ENCODE peak calls at places on chromosomes 3 and 15, in four cellular contexts. B is GM12878, J is HepG2, I is K562. Q is an unnamed sample.

GRCh38 chr15:77897896-77898406 is 179.6 kb downstream of the TBC1D2B start:
- DNase-seq in J (no peak), B (no peak), I (no peak), Q (no peak)

GRCh38 chr3:50580683-50581458 is 11.5 kb downstream of the HEMK1 start:
- DNase-seq in I (no peak), B (no peak), J (no peak), Q (no peak)

GRCh38 chr3:138396752-138397410 is 37.5 kb upstream of the ESYT3 start:
- DNase-seq in I (no peak), B (no peak), J (no peak), Q (no peak)

GRCh38 chr3:151197981-151198767 is 4.8 kb downstream of the GPR171 start:
- DNase-seq in I (no peak), J (peak; percentile 99), B (no peak), Q (no peak)

GRCh38 chr3:40885423-40885822 is 313.9 kb upstream of the CTNNB1 start:
- DNase-seq in I (no peak), J (no peak), B (no peak), Q (no peak)

GRCh38 chr3:188680189-188680588 is 491.6 kb upstream of the TPRG1 start:
- DNase-seq in I (no peak), B (no peak), J (no peak), Q (no peak)

GRCh38 chr3:90015688-90016356 is 908.4 kb downstream of the EPHA3 start:
- DNase-seq in I (no peak), B (no peak), J (no peak), Q (no peak)

GRCh38 chr3:74066456-74066855 is 441.7 kb upstream of the PDZRN3 start:
- DNase-seq in J (no peak), I (no peak), B (no peak), Q (no peak)

GRCh38 chr3:150251654-150252053 is 156.4 kb upstream of the TSC22D2 start:
- DNase-seq in I (no peak), J (no peak), B (no peak), Q (no peak)

GRCh38 chr3:155302891-155303290 is 9.4 kb upstream of the STRIT1 start:
- DNase-seq in I (no peak), B (no peak), J (no peak), Q (no peak)

GRCh38 chr3:139745831-139746230 is 68.1 kb upstream of the NMNAT3 start:
- DNase-seq in B (no peak), I (no peak), J (peak; percentile 30), Q (no peak)

GRCh38 chr15:44788748-44789147 is 52.4 kb downstream of the TRIM69 start:
- DNase-seq in I (no peak), J (no peak), B (no peak), Q (no peak)

GRCh38 chr3:124059580-124059979 is 67.7 kb upstream of the ROPN1 start:
- DNase-seq in I (no peak), B (no peak), J (no peak), Q (no peak)

GRCh38 chr3:52225452-52226228 is at the start of gene TLR9:
- DNase-seq in B (peak; percentile 71), J (no peak), I (no peak), Q (no peak)

GRCh38 chr15:40340740-40341400 is at the start of gene CCDC9B:
- DNase-seq in I (peak; percentile 61), B (no peak), J (peak; percentile 75), Q (peak; percentile 91)

GRCh38 chr3:99856437-99857220 is 39.0 kb downstream of the CMSS1 start:
- DNase-seq in I (no peak), J (no peak), B (no peak), Q (no peak)

GRCh38 chr15:37788330-37788729 is 146.1 kb upstream of the TMCO5A start:
- DNase-seq in I (no peak), J (no peak), B (no peak), Q (no peak)

GRCh38 chr15:73631915-73632669 is 1.1 kb downstream of the NPTN start:
- DNase-seq in B (no peak), J (no peak), I (peak; percentile 26), Q (peak; percentile 54)

GRCh38 chr3:114730397-114730796 is 416.7 kb downstream of the ZBTB20 start:
- DNase-seq in J (peak; percentile 43), B (no peak), I (no peak), Q (no peak)

GRCh38 chr15:55827204-55827603 is 84.3 kb upstream of the PRTG start:
- DNase-seq in J (no peak), B (no peak), I (peak; percentile 14), Q (no peak)

GRCh38 chr15:63698731-63699130 is 101.5 kb downstream of the FBXL22 start:
- DNase-seq in I (no peak), J (no peak), B (no peak), Q (no peak)
- TF ChIP-seq NFIC in I (no peak), J (no peak), B (no peak), Q (no peak)

DNA sequence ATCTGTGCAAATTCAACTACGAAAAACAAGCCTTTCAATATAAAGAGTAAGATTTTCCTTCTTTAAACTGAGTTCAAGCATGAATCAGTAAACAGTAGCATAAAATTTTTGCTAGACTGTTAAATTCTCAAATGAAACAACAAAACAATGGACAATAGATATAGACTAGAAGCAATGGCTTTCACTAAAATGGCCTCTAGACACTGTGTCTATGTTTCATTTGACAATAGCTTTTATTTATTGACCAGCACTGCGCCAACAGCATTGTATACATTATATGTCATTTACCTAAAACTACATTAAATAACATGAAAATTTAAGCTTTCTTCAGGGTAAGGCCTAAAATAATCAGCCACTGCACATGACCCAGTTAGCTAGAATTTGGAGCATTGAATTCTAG is 148.5 kb downstream of the DUT start:
- DNase-seq in B (no peak), J (no peak), I (no peak), Q (no peak)
- TF ChIP-seq CHD2 in B (no peak), J (no peak), I (no peak), Q (no peak)

DNA sequence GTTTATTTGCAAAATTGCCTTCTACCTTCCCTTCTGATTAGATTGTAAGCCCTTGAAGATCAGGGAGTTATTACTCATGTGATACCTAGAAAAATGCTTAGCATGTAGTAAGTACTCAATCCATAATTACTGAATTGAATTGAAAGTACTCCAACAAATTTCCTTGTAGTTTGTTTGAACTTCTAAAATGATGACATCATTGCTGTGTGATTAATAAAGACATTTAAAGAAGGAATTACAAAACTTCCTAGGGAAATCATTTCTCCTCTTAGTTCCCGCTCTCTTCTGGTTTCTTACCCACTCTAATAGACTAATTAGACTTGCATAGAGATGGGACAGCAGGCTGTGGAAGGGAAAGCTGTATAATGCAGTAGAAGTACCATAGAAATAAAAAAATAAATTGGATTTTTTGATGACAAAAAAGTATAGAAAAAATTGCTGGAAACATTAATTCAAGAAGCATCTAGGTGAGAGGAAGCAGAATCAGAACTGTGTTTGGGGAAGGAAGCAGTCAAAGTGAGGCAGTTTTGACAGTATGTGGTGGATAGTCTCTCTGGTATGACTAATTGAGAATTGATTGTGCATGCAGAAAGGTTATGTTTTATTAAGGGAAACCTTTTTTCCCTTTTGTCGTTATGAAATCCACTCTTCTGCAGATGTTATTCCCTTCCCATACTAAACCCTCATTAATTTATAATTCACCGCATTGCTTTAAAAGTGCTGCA is 93.0 kb downstream of the ALCAM start:
- DNase-seq in J (no peak), B (no peak), I (no peak), Q (no peak)
- TF ChIP-seq YY1 in J (no peak), B (no peak), I (no peak), Q (no peak)

GRCh38 chr3:125460233-125460632 is 59.8 kb downstream of the SNX4 start:
- DNase-seq in B (no peak), J (no peak), I (no peak), Q (no peak)

GRCh38 chr3:125462722-125463299 is 57.2 kb downstream of the SNX4 start:
- DNase-seq in J (no peak), I (no peak), B (no peak), Q (no peak)

GRCh38 chr3:125461896-125462295 is 58.1 kb downstream of the SNX4 start:
- DNase-seq in I (no peak), B (no peak), J (no peak), Q (no peak)
- TF ChIP-seq NFIC in I (no peak), B (no peak), J (no peak), Q (no peak)

GRCh38 chr3:20073068-20073467 is 32.8 kb downstream of the KAT2B start:
- DNase-seq in J (no peak), B (no peak), I (no peak), Q (no peak)
- TF ChIP-seq CHD2 in J (no peak), B (no peak), I (no peak), Q (no peak)

GRCh38 chr3:165210727-165211126 is 14.5 kb upstream of the SLITRK3 start:
- DNase-seq in J (no peak), B (no peak), I (no peak), Q (no peak)

GRCh38 chr3:165210132-165210531 is 13.9 kb upstream of the SLITRK3 start:
- DNase-seq in I (no peak), B (no peak), J (peak; percentile 5), Q (no peak)

GRCh38 chr3:165202995-165203394 is 6.8 kb upstream of the SLITRK3 start:
- DNase-seq in I (no peak), B (no peak), J (no peak), Q (no peak)

GRCh38 chr3:165204445-165204844 is 8.3 kb upstream of the SLITRK3 start:
- DNase-seq in I (no peak), J (no peak), B (no peak), Q (no peak)

GRCh38 chr3:165206454-165207266 is 10.5 kb upstream of the SLITRK3 start:
- DNase-seq in I (no peak), J (peak; percentile 64), B (no peak), Q (peak; percentile 68)
- TF ChIP-seq YY1 in I (no peak), J (no peak), B (peak; percentile 61), Q (no peak)

GRCh38 chr15:68578960-68579935 is at the start of gene CORO2B:
- DNase-seq in I (no peak), B (no peak), J (no peak), Q (peak; percentile 87)

GRCh38 chr15:68580883-68581155 is 2.0 kb downstream of the CORO2B start:
- DNase-seq in I (no peak), B (no peak), J (no peak), Q (no peak)

GRCh38 chr15:68580026-68580882 is 1.5 kb downstream of the CORO2B start:
- DNase-seq in I (no peak), B (no peak), J (no peak), Q (no peak)

GRCh38 chr15:68576253-68577236 is 2.2 kb upstream of the CORO2B start:
- DNase-seq in I (no peak), J (no peak), B (no peak), Q (no peak)

DNA sequence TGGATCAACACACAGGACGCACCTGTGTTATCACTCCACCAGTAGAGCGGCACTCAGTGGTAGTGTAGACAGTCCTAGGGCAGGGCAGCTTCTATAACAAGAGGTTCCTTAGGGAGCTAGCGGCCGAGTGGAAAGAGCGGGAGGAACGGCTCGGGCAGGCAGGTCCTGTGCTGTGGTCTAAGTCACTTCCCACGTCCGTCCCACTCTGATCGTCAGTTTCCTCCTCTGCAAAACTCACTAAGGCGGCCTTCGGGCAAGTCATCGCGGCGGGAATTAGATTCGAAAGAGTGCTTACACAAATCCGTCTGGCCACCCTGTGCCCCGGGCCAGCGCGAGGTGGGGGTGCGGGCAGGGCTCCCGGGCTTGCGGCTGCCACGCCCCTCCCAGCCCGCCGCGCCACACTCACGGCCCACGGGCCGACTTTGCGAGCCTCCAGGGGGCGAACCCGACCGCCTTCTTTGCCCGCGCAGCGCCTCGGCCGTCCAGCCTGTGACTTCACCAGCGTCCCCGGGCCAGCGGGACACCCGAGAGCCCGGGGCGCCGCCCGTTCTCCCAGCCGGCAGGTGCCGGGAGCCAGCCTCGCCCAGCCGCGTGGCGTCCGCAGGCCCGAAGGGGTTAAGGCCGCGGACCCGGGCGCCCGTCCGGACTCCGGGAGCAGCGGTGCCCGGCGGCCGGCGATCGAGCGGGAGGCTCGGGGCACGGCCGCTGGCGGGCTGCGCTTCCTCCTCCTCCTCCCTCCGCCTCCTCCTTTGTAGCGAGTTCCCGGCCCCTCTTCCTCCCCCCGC is 426 bp upstream of the CORO2B start:
- DNase-seq in I (no peak), J (no peak), B (no peak), Q (peak; percentile 81)
- TF ChIP-seq NFIC in I (no peak), J (no peak), B (no peak), Q (no peak)

Q was measured in SK-N-SH.